ENCODE peak calls at places on chromosomes 11 and 22, in six cellular contexts. One of them, this sample, is unnamed.

GRCh38 chr11:64000740-64001514 is 14.7 kb downstream of the OTUB1 start:
- DNase-seq in IMR-90: no peak
- DNase-seq in astrocyte of the cerebellum: no peak
- DNase-seq in CD8-positive, alpha-beta T cell: no peak
- DNase-seq in cardiac muscle cell: no peak
- DNase-seq in mammary epithelial cell: no peak
- DNase-seq in this sample: no peak

GRCh38 chr11:111691176-111691575 is 75.0 kb downstream of the PPP2R1B start:
- DNase-seq in IMR-90: no peak
- DNase-seq in astrocyte of the cerebellum: no peak
- DNase-seq in CD8-positive, alpha-beta T cell: no peak
- DNase-seq in cardiac muscle cell: no peak
- DNase-seq in mammary epithelial cell: no peak
- DNase-seq in this sample: no peak

GRCh38 chr11:95925011-95925410 is 1.1 kb upstream of the MTMR2 start:
- DNase-seq in IMR-90: peak
- DNase-seq in astrocyte of the cerebellum: no peak
- DNase-seq in CD8-positive, alpha-beta T cell: no peak
- DNase-seq in cardiac muscle cell: peak
- DNase-seq in mammary epithelial cell: peak
- DNase-seq in this sample: peak

GRCh38 chr22:27800250-27801131 is 1.1 kb downstream of the MN1 start:
- DNase-seq in IMR-90: no peak
- DNase-seq in astrocyte of the cerebellum: no peak
- DNase-seq in CD8-positive, alpha-beta T cell: no peak
- DNase-seq in cardiac muscle cell: no peak
- DNase-seq in mammary epithelial cell: peak
- DNase-seq in this sample: no peak

GRCh38 chr11:20363149-20363499 is 390 bp upstream of the HTATIP2 start:
- DNase-seq in IMR-90: no peak
- DNase-seq in astrocyte of the cerebellum: no peak
- DNase-seq in CD8-positive, alpha-beta T cell: no peak
- DNase-seq in cardiac muscle cell: no peak
- DNase-seq in mammary epithelial cell: no peak
- DNase-seq in this sample: no peak

GRCh38 chr11:105389952-105390351 is 219.9 kb upstream of the GRIA4 start:
- DNase-seq in IMR-90: no peak
- DNase-seq in astrocyte of the cerebellum: no peak
- DNase-seq in CD8-positive, alpha-beta T cell: no peak
- DNase-seq in cardiac muscle cell: no peak
- DNase-seq in mammary epithelial cell: no peak
- DNase-seq in this sample: no peak

GRCh38 chr22:22748297-22748743 is 103.9 kb downstream of the GGTLC2 start:
- DNase-seq in IMR-90: peak
- DNase-seq in astrocyte of the cerebellum: peak
- DNase-seq in CD8-positive, alpha-beta T cell: no peak
- DNase-seq in cardiac muscle cell: peak
- DNase-seq in mammary epithelial cell: peak
- DNase-seq in this sample: peak

GRCh38 chr11:17921620-17922473 is 91.0 kb downstream of the SERGEF start:
- DNase-seq in IMR-90: peak
- DNase-seq in astrocyte of the cerebellum: no peak
- DNase-seq in CD8-positive, alpha-beta T cell: no peak
- DNase-seq in cardiac muscle cell: peak
- DNase-seq in mammary epithelial cell: no peak
- DNase-seq in this sample: peak

GRCh38 chr11:86152006-86152862 is 83.3 kb upstream of the PICALM start:
- DNase-seq in IMR-90: peak
- DNase-seq in astrocyte of the cerebellum: no peak
- DNase-seq in CD8-positive, alpha-beta T cell: no peak
- DNase-seq in cardiac muscle cell: peak
- DNase-seq in mammary epithelial cell: peak
- DNase-seq in this sample: peak

GRCh38 chr22:32018056-32018455 is 25.0 kb upstream of the SLC5A1 start:
- DNase-seq in IMR-90: no peak
- DNase-seq in astrocyte of the cerebellum: peak
- DNase-seq in CD8-positive, alpha-beta T cell: no peak
- DNase-seq in cardiac muscle cell: peak
- DNase-seq in mammary epithelial cell: peak
- DNase-seq in this sample: no peak

GRCh38 chr11:133082453-133082781 is 449.9 kb downstream of the OPCML start:
- DNase-seq in IMR-90: no peak
- DNase-seq in astrocyte of the cerebellum: no peak
- DNase-seq in CD8-positive, alpha-beta T cell: no peak
- DNase-seq in cardiac muscle cell: peak
- DNase-seq in mammary epithelial cell: no peak
- DNase-seq in this sample: no peak

GRCh38 chr22:30044369-30044768 is 35.9 kb upstream of the HORMAD2 start:
- DNase-seq in IMR-90: peak
- DNase-seq in astrocyte of the cerebellum: peak
- DNase-seq in CD8-positive, alpha-beta T cell: no peak
- DNase-seq in cardiac muscle cell: peak
- DNase-seq in mammary epithelial cell: peak
- DNase-seq in this sample: peak

GRCh38 chr22:25202290-25202921 is 2.7 kb downstream of the CRYBB3 start:
- DNase-seq in IMR-90: peak
- DNase-seq in astrocyte of the cerebellum: peak
- DNase-seq in CD8-positive, alpha-beta T cell: peak
- DNase-seq in cardiac muscle cell: peak
- DNase-seq in mammary epithelial cell: peak
- DNase-seq in this sample: peak

GRCh38 chr11:122769126-122769780 is 69.0 kb upstream of the CRTAM start:
- DNase-seq in IMR-90: peak
- DNase-seq in astrocyte of the cerebellum: no peak
- DNase-seq in CD8-positive, alpha-beta T cell: no peak
- DNase-seq in cardiac muscle cell: peak
- DNase-seq in mammary epithelial cell: no peak
- DNase-seq in this sample: no peak

GRCh38 chr11:114063829-114064201 is 4.3 kb downstream of the ZBTB16 start:
- DNase-seq in IMR-90: no peak
- DNase-seq in astrocyte of the cerebellum: no peak
- DNase-seq in CD8-positive, alpha-beta T cell: no peak
- DNase-seq in cardiac muscle cell: no peak
- DNase-seq in mammary epithelial cell: no peak
- DNase-seq in this sample: no peak

GRCh38 chr22:39528080-39528661 is 4.4 kb downstream of the RPS19BP1 start:
- DNase-seq in IMR-90: no peak
- DNase-seq in astrocyte of the cerebellum: no peak
- DNase-seq in CD8-positive, alpha-beta T cell: no peak
- DNase-seq in cardiac muscle cell: no peak
- DNase-seq in mammary epithelial cell: no peak
- DNase-seq in this sample: no peak

GRCh38 chr11:119666463-119667131 is 62.4 kb downstream of the NECTIN1 start:
- DNase-seq in IMR-90: peak
- DNase-seq in astrocyte of the cerebellum: no peak
- DNase-seq in CD8-positive, alpha-beta T cell: peak
- DNase-seq in cardiac muscle cell: peak
- DNase-seq in mammary epithelial cell: peak
- DNase-seq in this sample: peak

GRCh38 chr11:6734616-6735015 is 37.2 kb downstream of the OR2AG2 start:
- DNase-seq in IMR-90: no peak
- DNase-seq in astrocyte of the cerebellum: no peak
- DNase-seq in CD8-positive, alpha-beta T cell: no peak
- DNase-seq in cardiac muscle cell: no peak
- DNase-seq in mammary epithelial cell: no peak
- DNase-seq in this sample: no peak

GRCh38 chr11:19872526-19873135 is 160.0 kb downstream of the NAV2 start:
- DNase-seq in IMR-90: no peak
- DNase-seq in astrocyte of the cerebellum: no peak
- DNase-seq in CD8-positive, alpha-beta T cell: no peak
- DNase-seq in cardiac muscle cell: no peak
- DNase-seq in mammary epithelial cell: peak
- DNase-seq in this sample: no peak

GRCh38 chr11:74929431-74930363 is 19.2 kb downstream of the XRRA1 start:
- DNase-seq in IMR-90: peak
- DNase-seq in astrocyte of the cerebellum: peak
- DNase-seq in CD8-positive, alpha-beta T cell: peak
- DNase-seq in cardiac muscle cell: peak
- DNase-seq in mammary epithelial cell: peak
- DNase-seq in this sample: peak

GRCh38 chr11:2924821-2925675 is 4.2 kb downstream of the PHLDA2 start:
- DNase-seq in IMR-90: no peak
- DNase-seq in astrocyte of the cerebellum: no peak
- DNase-seq in CD8-positive, alpha-beta T cell: no peak
- DNase-seq in cardiac muscle cell: no peak
- DNase-seq in mammary epithelial cell: no peak
- DNase-seq in this sample: no peak

GRCh38 chr11:26741036-26741435 is 19.2 kb upstream of the SLC5A12 start:
- DNase-seq in IMR-90: no peak
- DNase-seq in astrocyte of the cerebellum: no peak
- DNase-seq in CD8-positive, alpha-beta T cell: no peak
- DNase-seq in cardiac muscle cell: peak
- DNase-seq in mammary epithelial cell: no peak
- DNase-seq in this sample: peak

GRCh38 chr11:61334434-61335354 is 1.7 kb downstream of the TKFC start:
- DNase-seq in IMR-90: peak
- DNase-seq in astrocyte of the cerebellum: no peak
- DNase-seq in CD8-positive, alpha-beta T cell: no peak
- DNase-seq in cardiac muscle cell: peak
- DNase-seq in mammary epithelial cell: peak
- DNase-seq in this sample: no peak

GRCh38 chr11:120660024-120660565 is 148.5 kb downstream of the GRIK4 start:
- DNase-seq in IMR-90: peak
- DNase-seq in astrocyte of the cerebellum: no peak
- DNase-seq in CD8-positive, alpha-beta T cell: no peak
- DNase-seq in cardiac muscle cell: peak
- DNase-seq in mammary epithelial cell: peak
- DNase-seq in this sample: no peak

GRCh38 chr11:131370090-131370751 is at the start of gene NTM:
- DNase-seq in IMR-90: peak
- DNase-seq in astrocyte of the cerebellum: peak
- DNase-seq in CD8-positive, alpha-beta T cell: no peak
- DNase-seq in cardiac muscle cell: peak
- DNase-seq in mammary epithelial cell: peak
- DNase-seq in this sample: peak

GRCh38 chr11:125871391-125872137 is 15.9 kb upstream of the HYLS1 start:
- DNase-seq in IMR-90: peak
- DNase-seq in astrocyte of the cerebellum: peak
- DNase-seq in CD8-positive, alpha-beta T cell: no peak
- DNase-seq in cardiac muscle cell: peak
- DNase-seq in mammary epithelial cell: peak
- DNase-seq in this sample: peak

GRCh38 chr11:26571861-26572654 is at the start of gene MUC15:
- DNase-seq in IMR-90: no peak
- DNase-seq in astrocyte of the cerebellum: no peak
- DNase-seq in CD8-positive, alpha-beta T cell: no peak
- DNase-seq in cardiac muscle cell: no peak
- DNase-seq in mammary epithelial cell: no peak
- DNase-seq in this sample: no peak

GRCh38 chr11:41879186-41879738 is 419.8 kb upstream of the LRRC4C start:
- DNase-seq in IMR-90: no peak
- DNase-seq in astrocyte of the cerebellum: no peak
- DNase-seq in CD8-positive, alpha-beta T cell: no peak
- DNase-seq in cardiac muscle cell: no peak
- DNase-seq in mammary epithelial cell: peak
- DNase-seq in this sample: peak

GRCh38 chr11:128491195-128491936 is 96.0 kb downstream of the ETS1 start:
- DNase-seq in IMR-90: no peak
- DNase-seq in astrocyte of the cerebellum: no peak
- DNase-seq in CD8-positive, alpha-beta T cell: no peak
- DNase-seq in cardiac muscle cell: no peak
- DNase-seq in mammary epithelial cell: no peak
- DNase-seq in this sample: no peak

GRCh38 chr22:34866501-34867171 is 199.3 kb upstream of the ISX start:
- DNase-seq in IMR-90: no peak
- DNase-seq in astrocyte of the cerebellum: no peak
- DNase-seq in CD8-positive, alpha-beta T cell: no peak
- DNase-seq in cardiac muscle cell: no peak
- DNase-seq in mammary epithelial cell: peak
- DNase-seq in this sample: peak

DNA sequence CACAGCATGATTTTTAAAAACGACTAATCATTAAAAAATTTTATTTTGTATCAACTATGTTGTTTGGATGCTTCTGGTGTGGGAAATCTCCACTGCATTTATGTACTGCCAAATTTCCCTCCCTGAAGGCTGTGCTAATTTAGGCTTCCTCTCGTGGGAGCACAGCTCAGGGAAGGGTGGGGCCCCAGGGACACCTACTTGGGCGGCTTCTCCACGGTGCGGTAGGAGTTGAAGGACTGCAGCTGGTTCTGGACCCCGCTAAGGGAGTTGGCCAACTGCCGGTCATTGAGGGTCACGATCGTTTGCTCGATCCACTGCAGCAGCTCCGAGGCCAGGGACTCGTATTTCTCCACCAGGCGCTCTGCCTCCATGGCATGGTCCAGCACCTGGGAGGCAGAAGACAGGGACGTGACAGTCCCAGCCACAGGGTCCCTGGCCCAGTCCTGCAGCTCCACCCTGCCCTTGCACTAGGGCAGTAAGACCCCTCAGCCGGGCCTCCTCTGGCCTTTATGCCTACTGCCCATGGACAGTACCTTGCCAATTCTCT is 18.6 kb downstream of the SPTBN2 start:
- DNase-seq in IMR-90: no peak
- DNase-seq in astrocyte of the cerebellum: no peak
- DNase-seq in CD8-positive, alpha-beta T cell: no peak
- DNase-seq in cardiac muscle cell: no peak
- DNase-seq in mammary epithelial cell: no peak
- DNase-seq in this sample: no peak
- TF ChIP-seq CTCF in IMR-90: no peak
- TF ChIP-seq CTCF in astrocyte of the cerebellum: no peak
- TF ChIP-seq CTCF in CD8-positive, alpha-beta T cell: no peak
- TF ChIP-seq CTCF in cardiac muscle cell: no peak
- TF ChIP-seq CTCF in mammary epithelial cell: no peak
- TF ChIP-seq CTCF in this sample: no peak

GRCh38 chr22:37425800-37426531 is 1.3 kb downstream of the ELFN2 start:
- DNase-seq in IMR-90: peak
- DNase-seq in astrocyte of the cerebellum: no peak
- DNase-seq in CD8-positive, alpha-beta T cell: no peak
- DNase-seq in cardiac muscle cell: no peak
- DNase-seq in mammary epithelial cell: peak
- DNase-seq in this sample: peak
- H3K4me3 ChIP-seq in IMR-90: peak
- H3K4me3 ChIP-seq in astrocyte of the cerebellum: peak
- H3K4me3 ChIP-seq in CD8-positive, alpha-beta T cell: no peak
- H3K4me3 ChIP-seq in cardiac muscle cell: no peak
- H3K4me3 ChIP-seq in mammary epithelial cell: peak
- H3K4me3 ChIP-seq in this sample: peak

DNA sequence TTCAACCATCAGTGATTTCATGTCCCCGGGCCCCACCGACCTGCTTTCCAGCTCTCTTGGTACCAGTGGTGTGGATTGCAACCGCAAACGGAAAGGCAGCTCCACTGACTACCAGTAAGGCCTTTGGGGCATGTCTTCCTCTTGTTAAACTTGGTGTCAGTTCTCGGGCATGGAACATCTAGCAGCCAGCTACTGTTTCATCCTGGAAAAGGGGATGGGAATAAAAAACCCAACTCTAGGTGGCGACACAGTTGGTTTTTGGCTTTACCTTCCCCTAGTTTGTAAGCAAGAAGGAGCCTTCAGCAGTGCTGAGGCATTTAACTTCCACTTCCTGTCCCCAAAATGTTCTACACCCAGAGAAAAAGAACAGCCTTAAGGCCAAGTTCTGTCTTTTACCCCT is 76.7 kb downstream of the BMAL1 start:
- DNase-seq in IMR-90: peak
- DNase-seq in astrocyte of the cerebellum: no peak
- DNase-seq in CD8-positive, alpha-beta T cell: no peak
- DNase-seq in cardiac muscle cell: peak
- DNase-seq in mammary epithelial cell: no peak
- DNase-seq in this sample: peak
- TF ChIP-seq CTCF in IMR-90: peak
- TF ChIP-seq CTCF in astrocyte of the cerebellum: peak
- TF ChIP-seq CTCF in CD8-positive, alpha-beta T cell: no peak
- TF ChIP-seq CTCF in cardiac muscle cell: peak
- TF ChIP-seq CTCF in mammary epithelial cell: peak
- TF ChIP-seq CTCF in this sample: peak

GRCh38 chr22:37661160-37661924 is 2.8 kb downstream of the PDXP start:
- DNase-seq in IMR-90: peak
- DNase-seq in astrocyte of the cerebellum: peak
- DNase-seq in CD8-positive, alpha-beta T cell: no peak
- DNase-seq in cardiac muscle cell: peak
- DNase-seq in mammary epithelial cell: peak
- DNase-seq in this sample: peak
- H3K4me3 ChIP-seq in IMR-90: no peak
- H3K4me3 ChIP-seq in astrocyte of the cerebellum: no peak
- H3K4me3 ChIP-seq in CD8-positive, alpha-beta T cell: no peak
- H3K4me3 ChIP-seq in cardiac muscle cell: no peak
- H3K4me3 ChIP-seq in mammary epithelial cell: no peak
- H3K4me3 ChIP-seq in this sample: peak

This sample was measured in AG10803.